ENCODE peak calls at places on chromosomes 6 and 20, in nine cellular contexts. P is ascending aorta, F is MM.1S, O is lower lobe of right lung, Z is mucosa of descending colon, L is neural progenitor cell, Q is lung, B is heart right ventricle, A is fibroblast of lung. I is an unnamed sample.
A peak's percentile ranks its signal among the peaks of the same experiment; 100 is the strongest.

GRCh38 chr6:10991115-10991514 is 53.0 kb downstream of the ELOVL2 start:
- DNase-seq in B (no peak), Q (no peak), P (no peak), L (peak; percentile 42), Z (no peak), F (no peak), A (no peak), O (no peak), I (no peak)

GRCh38 chr6:169930799-169931198 is 179.4 kb downstream of the ERMARD start:
- DNase-seq in Q (no peak), O (no peak), A (no peak), B (no peak), Z (no peak), F (no peak), L (peak; percentile 30), P (no peak), I (no peak)

GRCh38 chr6:43310137-43310536 is 1.5 kb upstream of the CRIP3 start:
- DNase-seq in Q (no peak), Z (no peak), O (no peak), F (no peak), L (no peak), A (peak; percentile 15), P (no peak), B (no peak), I (no peak)

GRCh38 chr6:36362551-36363389 is 24.7 kb downstream of the ETV7 start:
- DNase-seq in Z (no peak), P (no peak), Q (no peak), B (no peak), O (peak; percentile 71), A (no peak), F (no peak), L (no peak), I (no peak)

GRCh38 chr20:21162631-21163030 is 36.7 kb downstream of the KIZ start:
- DNase-seq in P (no peak), A (no peak), L (no peak), Z (no peak), F (no peak), O (no peak), Q (no peak), B (no peak), I (no peak)

GRCh38 chr6:30091577-30092381 is 16.2 kb upstream of the RNF39 start:
- DNase-seq in O (peak; percentile 79), P (no peak), A (peak; percentile 70), L (no peak), Z (peak; percentile 81), Q (peak; percentile 69), B (no peak), F (no peak), I (no peak)

GRCh38 chr6:44201638-44202303 is 15.0 kb upstream of the MYMX start:
- DNase-seq in A (no peak), P (no peak), Q (no peak), O (peak; percentile 10), B (no peak), L (no peak), F (no peak), Z (no peak), I (no peak)

GRCh38 chr20:32538526-32538918 is 46.6 kb downstream of the NOL4L start:
- DNase-seq in Z (peak; percentile 67), Q (no peak), L (no peak), A (no peak), O (no peak), F (no peak), B (no peak), P (no peak), I (no peak)

GRCh38 chr6:40287296-40287820 is 299.8 kb downstream of the LRFN2 start:
- DNase-seq in A (no peak), Q (no peak), P (no peak), L (no peak), B (no peak), O (no peak), Z (no peak), F (no peak), I (no peak)

GRCh38 chr6:45086685-45087084 is 241.4 kb upstream of the RUNX2 start:
- DNase-seq in B (no peak), Z (no peak), A (no peak), P (no peak), O (no peak), F (no peak), Q (no peak), L (no peak), I (no peak)

GRCh38 chr20:24382330-24382729 is 87.1 kb upstream of the SYNDIG1 start:
- DNase-seq in Q (no peak), F (no peak), A (no peak), P (peak; percentile 66), O (no peak), L (no peak), B (no peak), Z (peak; percentile 55), I (peak; percentile 85)

GRCh38 chr20:2172305-2173175 is 70.9 kb downstream of the STK35 start:
- DNase-seq in B (peak; percentile 64), L (peak; percentile 79), P (peak; percentile 84), A (peak; percentile 25), Q (peak; percentile 71), F (peak; percentile 63), O (peak; percentile 76), Z (peak; percentile 57), I (peak; percentile 80)

GRCh38 chr6:2118136-2118535 is 127.3 kb downstream of the GMDS start:
- DNase-seq in B (no peak), Z (no peak), L (no peak), O (no peak), A (no peak), Q (no peak), F (no peak), P (no peak), I (no peak)

GRCh38 chr6:33616913-33617312 is 4.2 kb upstream of the ITPR3 start:
- DNase-seq in B (no peak), Z (no peak), A (peak; percentile 29), Q (no peak), P (no peak), F (no peak), L (no peak), O (no peak), I (no peak)

GRCh38 chr20:44834693-44835092 is 24.3 kb upstream of the RIMS4 start:
- DNase-seq in B (no peak), A (no peak), O (no peak), P (no peak), Z (no peak), L (no peak), F (no peak), Q (no peak), I (no peak)

GRCh38 chr6:136647363-136647763 is 97.1 kb upstream of the MAP7 start:
- DNase-seq in B (no peak), A (peak; percentile 96), O (no peak), Q (no peak), Z (no peak), L (no peak), F (no peak), P (peak; percentile 80), I (no peak)

GRCh38 chr6:89205819-89206218 is 11.3 kb downstream of the GABRR1 start:
- DNase-seq in P (no peak), Z (no peak), O (no peak), Q (no peak), F (peak; percentile 11), B (no peak), L (no peak), A (no peak), I (no peak)

GRCh38 chr20:40632346-40632976 is 56.6 kb downstream of the MAFB start:
- DNase-seq in Q (peak; percentile 23), B (no peak), A (no peak), Z (no peak), L (no peak), P (no peak), O (no peak), F (no peak), I (no peak)

GRCh38 chr6:38105066-38105465 is 285.5 kb downstream of the ZFAND3 start:
- DNase-seq in P (no peak), L (no peak), B (no peak), Z (no peak), A (no peak), F (no peak), O (no peak), Q (no peak), I (no peak)

GRCh38 chr20:50569864-50570836 is 60.0 kb downstream of the PTPN1 start:
- DNase-seq in L (peak; percentile 56), P (peak; percentile 64), A (peak; percentile 58), B (no peak), Z (no peak), F (peak; percentile 24), Q (no peak), O (no peak), I (no peak)
- H3K4me1 ChIP-seq in L (no peaks in the 10 kb centered on the region), P (peaks cover 12% of the 10 kb centered on the region), A (peaks cover 11% of the 10 kb centered on the region), B (peaks cover 52% of the 10 kb centered on the region), Z (no peaks in the 10 kb centered on the region), F (no peaks in the 10 kb centered on the region), Q (peaks cover 12% of the 10 kb centered on the region), O (peaks cover 45% of the 10 kb centered on the region), I (peaks cover 16% of the 10 kb centered on the region)

GRCh38 chr6:162058281-162058875 is 669.2 kb downstream of the PRKN start:
- DNase-seq in A (peak; percentile 72), B (peak; percentile 34), L (no peak), P (no peak), Q (no peak), O (no peak), Z (no peak), F (no peak), I (no peak)

GRCh38 chr6:162055365-162055764 is 672.2 kb downstream of the PRKN start:
- DNase-seq in O (no peak), P (no peak), B (no peak), Q (no peak), Z (no peak), A (no peak), F (no peak), L (no peak), I (no peak)

GRCh38 chr6:162056745-162057144 is 670.8 kb downstream of the PRKN start:
- DNase-seq in L (peak; percentile 44), O (no peak), P (no peak), A (peak; percentile 71), Q (no peak), B (peak; percentile 18), F (no peak), Z (no peak), I (no peak)

GRCh38 chr6:162053084-162053483 is 674.5 kb downstream of the PRKN start:
- DNase-seq in F (no peak), Q (no peak), L (no peak), P (no peak), B (no peak), Z (no peak), O (no peak), A (no peak), I (no peak)

GRCh38 chr6:162056061-162056460 is 671.5 kb downstream of the PRKN start:
- DNase-seq in P (no peak), Q (no peak), O (no peak), B (no peak), L (no peak), F (no peak), Z (no peak), A (no peak), I (no peak)
- H3K9me3 ChIP-seq in P (no peaks in the 10 kb centered on the region), Q (peaks cover 4% of the 10 kb centered on the region), O (no peaks in the 10 kb centered on the region), B (no peaks in the 10 kb centered on the region), L (no peaks in the 10 kb centered on the region), F (no peaks in the 10 kb centered on the region), Z (no peaks in the 10 kb centered on the region), A (no peaks in the 10 kb centered on the region), I (no peaks in the 10 kb centered on the region)

GRCh38 chr20:46348231-46348803 is 40.0 kb upstream of the CDH22 start:
- DNase-seq in O (no peak), P (no peak), A (no peak), Z (no peak), F (no peak), L (peak; percentile 81), B (no peak), Q (no peak), I (no peak)
- TF ChIP-seq CTCF in O (no peak), P (no peak), A (peak; percentile 24), Z (no peak), F (no peak), L (no peak), B (no peak), Q (no peak), I (no peak)

GRCh38 chr6:53309897-53310291 is 38.9 kb downstream of the ELOVL5 start:
- DNase-seq in F (no peak), L (no peak), B (no peak), Q (no peak), O (no peak), A (no peak), Z (no peak), P (no peak), I (no peak)
- H3K4me1 ChIP-seq in F (peaks cover 53% of the 10 kb centered on the region), L (peaks cover 18% of the 10 kb centered on the region), B (peaks cover 67% of the 10 kb centered on the region), Q (peaks cover 40% of the 10 kb centered on the region), O (peaks cover 35% of the 10 kb centered on the region), A (peaks cover 7% of the 10 kb centered on the region), Z (no peaks in the 10 kb centered on the region), P (no peaks in the 10 kb centered on the region), I (peaks cover 54% of the 10 kb centered on the region)

I was measured in tibial artery.